ENCODE peak calls at places on chromosomes 13 and 19, in six cellular contexts. J, Z, O, Q, G and I are unnamed samples.
A peak's percentile ranks its signal among the peaks of the same experiment; 100 is the strongest.

GRCh38 chr13:33450956-33451709 is 165.6 kb upstream of the STARD13 start:
- DNase-seq in J (no peak), Z (no peak), O (no peak), Q (no peak), G (no peak), I (no peak)

GRCh38 chr19:51186323-51186722 is 38.6 kb upstream of the CD33 start:
- DNase-seq in J (no peak), Z (no peak), O (no peak), Q (no peak), G (no peak), I (no peak)

GRCh38 chr19:54521860-54522513 is 19.4 kb downstream of the LAIR2 start:
- DNase-seq in J (no peak), Z (no peak), O (no peak), Q (no peak), G (no peak), I (no peak)

GRCh38 chr19:13024126-13024957 is 29.1 kb downstream of the NFIX start:
- DNase-seq in J (no peak), Z (peak; percentile 50), O (peak; percentile 47), Q (no peak), G (no peak), I (no peak)

GRCh38 chr19:19444694-19445155 is 39.2 kb downstream of the GATAD2A start:
- DNase-seq in J (no peak), Z (no peak), O (no peak), Q (peak; percentile 29), G (no peak), I (peak; percentile 35)

GRCh38 chr19:5484398-5485285 is 29.4 kb downstream of the ZNRF4 start:
- DNase-seq in J (no peak), Z (no peak), O (no peak), Q (peak; percentile 54), G (no peak), I (no peak)

GRCh38 chr19:47899335-47899734 is 13.2 kb upstream of the SULT2A1 start:
- DNase-seq in J (no peak), Z (no peak), O (no peak), Q (no peak), G (no peak), I (no peak)

GRCh38 chr19:38862321-38863059 is 12.7 kb upstream of the HNRNPL start:
- DNase-seq in J (no peak), Z (no peak), O (no peak), Q (no peak), G (peak; percentile 45), I (no peak)

GRCh38 chr19:18121166-18121565 is 23.6 kb downstream of the MAST3 start:
- DNase-seq in J (no peak), Z (no peak), O (no peak), Q (no peak), G (no peak), I (no peak)

GRCh38 chr13:85286081-85286480 is 513.1 kb downstream of the SLITRK6 start:
- DNase-seq in J (no peak), Z (no peak), O (no peak), Q (peak; percentile 48), G (no peak), I (no peak)

GRCh38 chr13:25840931-25841330 is 210.9 kb downstream of the SHISA2 start:
- DNase-seq in J (no peak), Z (no peak), O (no peak), Q (no peak), G (no peak), I (no peak)

GRCh38 chr13:79780240-79780639 is 299.3 kb downstream of the NDFIP2 start:
- DNase-seq in J (no peak), Z (peak; percentile 49), O (no peak), Q (peak; percentile 29), G (no peak), I (peak; percentile 27)

GRCh38 chr13:51729853-51730553 is 74.0 kb downstream of the DHRS12 start:
- DNase-seq in J (no peak), Z (peak; percentile 77), O (no peak), Q (peak; percentile 84), G (no peak), I (peak; percentile 79)

GRCh38 chr19:46221981-46222610 is 7.4 kb upstream of the IGFL1 start:
- DNase-seq in J (no peak), Z (peak; percentile 90), O (peak; percentile 76), Q (peak; percentile 63), G (peak; percentile 60), I (peak; percentile 83)

GRCh38 chr19:32287811-32288227 is 57.6 kb upstream of the ZNF507 start:
- DNase-seq in J (no peak), Z (peak; percentile 29), O (peak; percentile 59), Q (peak; percentile 2), G (peak; percentile 58), I (peak; percentile 29)

GRCh38 chr19:44725251-44725650 is 23.3 kb upstream of the BCL3 start:
- DNase-seq in J (no peak), Z (no peak), O (no peak), Q (no peak), G (no peak), I (no peak)

GRCh38 chr13:112106467-112107141 is 39.7 kb downstream of the SOX1 start:
- DNase-seq in J (no peak), Z (no peak), O (no peak), Q (no peak), G (no peak), I (no peak)

GRCh38 chr13:23348270-23349126 is 85.0 kb downstream of the SACS start:
- DNase-seq in J (no peak), Z (no peak), O (no peak), Q (no peak), G (no peak), I (peak; percentile 10)

GRCh38 chr13:23344923-23345322 is 88.6 kb downstream of the SACS start:
- DNase-seq in J (no peak), Z (no peak), O (no peak), Q (no peak), G (no peak), I (no peak)

GRCh38 chr13:23349127-23349897 is 84.2 kb downstream of the SACS start:
- DNase-seq in J (no peak), Z (no peak), O (no peak), Q (no peak), G (no peak), I (no peak)

GRCh38 chr13:23350009-23350408 is 83.5 kb downstream of the SACS start:
- DNase-seq in J (no peak), Z (no peak), O (no peak), Q (peak; percentile 39), G (no peak), I (no peak)

GRCh38 chr13:23347601-23348000 is 85.9 kb downstream of the SACS start:
- DNase-seq in J (no peak), Z (no peak), O (no peak), Q (no peak), G (no peak), I (no peak)
- H3K36me3 ChIP-seq in J (peaks cover 12% of the 10 kb centered on the region), Z (peaks cover 5% of the 10 kb centered on the region), O (peaks cover 17% of the 10 kb centered on the region), Q (peaks cover 60% of the 10 kb centered on the region), G (peaks cover 8% of the 10 kb centered on the region), I (peaks cover 2% of the 10 kb centered on the region)

DNA sequence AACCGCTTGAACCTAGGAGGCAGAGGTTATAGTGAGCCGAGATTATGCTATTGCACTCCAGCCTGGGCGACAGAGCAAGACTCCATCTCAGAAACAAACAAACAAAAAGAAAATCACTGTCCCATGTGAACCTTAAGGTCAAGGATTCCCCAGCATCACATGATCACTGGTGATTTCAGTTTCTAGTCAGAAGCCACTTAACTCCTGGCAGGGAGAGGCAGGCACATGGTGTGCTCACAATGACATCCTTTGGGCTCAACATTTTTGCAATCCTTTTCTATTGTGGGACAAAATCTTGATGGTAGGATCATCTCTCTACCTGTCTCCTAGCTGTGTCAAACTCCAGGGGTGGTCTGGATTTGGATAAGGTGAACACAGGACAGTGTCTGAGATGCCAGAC is 12.1 kb downstream of the AKAP8 start:
- DNase-seq in J (no peak), Z (no peak), O (no peak), Q (no peak), G (peak; percentile 41), I (no peak)
- H3K36me3 ChIP-seq in J (peaks cover 61% of the 10 kb centered on the region), Z (peaks cover 32% of the 10 kb centered on the region), O (peaks cover 82% of the 10 kb centered on the region), Q (peaks cover 27% of the 10 kb centered on the region), G (peaks cover 60% of the 10 kb centered on the region), I (peaks cover 35% of the 10 kb centered on the region)

GRCh38 chr19:16394681-16395375 is 70.2 kb downstream of the KLF2 start:
- DNase-seq in J (no peak), Z (no peak), O (no peak), Q (peak; percentile 22), G (no peak), I (peak; percentile 31)

GRCh38 chr19:16394111-16394510 is 69.5 kb downstream of the KLF2 start:
- DNase-seq in J (no peak), Z (no peak), O (no peak), Q (no peak), G (no peak), I (no peak)

GRCh38 chr19:16386619-16387240 is 62.1 kb downstream of the KLF2 start:
- DNase-seq in J (no peak), Z (peak; percentile 27), O (no peak), Q (peak; percentile 32), G (no peak), I (peak; percentile 49)

GRCh38 chr19:16389848-16390247 is 65.2 kb downstream of the KLF2 start:
- DNase-seq in J (no peak), Z (no peak), O (no peak), Q (no peak), G (no peak), I (no peak)

DNA sequence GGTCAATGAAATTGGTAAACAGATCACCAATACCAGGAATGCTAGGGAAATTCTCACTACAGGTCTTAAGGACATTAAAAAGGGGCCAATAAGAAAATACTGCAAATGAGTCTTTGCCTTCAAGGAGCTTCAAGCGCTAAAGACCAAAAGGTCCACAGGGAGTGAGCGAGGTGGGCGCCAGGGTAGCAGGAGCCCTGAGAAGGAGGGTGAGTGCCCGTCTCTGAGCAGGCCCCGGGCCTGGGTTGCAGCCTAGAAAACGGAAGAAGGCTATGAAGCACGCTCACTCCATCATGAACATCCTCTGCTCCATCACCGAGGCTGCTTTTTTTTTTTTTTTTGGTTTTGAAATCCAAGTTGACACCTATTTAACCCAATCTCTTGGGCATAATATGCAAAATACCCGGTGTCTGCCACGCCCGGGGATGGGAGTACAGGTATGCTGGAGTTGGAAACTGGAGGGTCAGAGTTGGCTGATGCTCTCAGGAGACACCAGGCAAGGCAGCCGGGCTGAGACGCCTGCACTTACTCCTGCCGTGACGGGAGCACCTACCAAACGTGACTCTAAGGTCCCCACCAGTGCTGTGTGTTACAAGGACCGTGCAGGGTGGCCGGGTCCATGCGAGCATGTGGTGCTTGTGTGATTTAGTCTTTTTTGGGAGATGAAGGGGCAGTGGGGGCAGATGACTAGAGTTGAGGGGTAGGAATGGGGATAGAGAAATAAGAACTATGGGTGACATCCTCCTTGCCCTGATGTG is 66.9 kb downstream of the KLF2 start:
- DNase-seq in J (no peak), Z (no peak), O (no peak), Q (no peak), G (no peak), I (no peak)
- H3K36me3 ChIP-seq in J (peaks cover 14% of the 10 kb centered on the region), Z (peaks cover 3% of the 10 kb centered on the region), O (peaks cover 48% of the 10 kb centered on the region), Q (peaks cover 17% of the 10 kb centered on the region), G (peaks cover 33% of the 10 kb centered on the region), I (peaks cover 11% of the 10 kb centered on the region)

GRCh38 chr13:29548722-29549446 is 46.6 kb downstream of the SLC7A1 start:
- DNase-seq in J (no peak), Z (no peak), O (no peak), Q (peak; percentile 95), G (no peak), I (no peak)

GRCh38 chr13:29551214-29551613 is 44.3 kb downstream of the SLC7A1 start:
- DNase-seq in J (no peak), Z (no peak), O (no peak), Q (no peak), G (no peak), I (no peak)

GRCh38 chr13:29546662-29547061 is 48.8 kb downstream of the SLC7A1 start:
- DNase-seq in J (no peak), Z (no peak), O (no peak), Q (no peak), G (no peak), I (no peak)

GRCh38 chr13:29547135-29547534 is 48.4 kb downstream of the SLC7A1 start:
- DNase-seq in J (no peak), Z (no peak), O (no peak), Q (peak; percentile 55), G (peak; percentile 36), I (no peak)

GRCh38 chr13:29550589-29550988 is 44.9 kb downstream of the SLC7A1 start:
- DNase-seq in J (no peak), Z (no peak), O (no peak), Q (no peak), G (no peak), I (no peak)
- H3K36me3 ChIP-seq in J (no peaks in the 10 kb centered on the region), Z (peaks cover 16% of the 10 kb centered on the region), O (peaks cover 11% of the 10 kb centered on the region), Q (peaks cover 30% of the 10 kb centered on the region), G (no peaks in the 10 kb centered on the region), I (peaks cover 37% of the 10 kb centered on the region)